ENCODE peak calls at places on chromosomes 4 and X, in seven cellular contexts. I, R, O, Z, P, M and L are unnamed samples.

GRCh38 chr4:59341506-59341905 is 1858.6 kb upstream of the ADGRL3 start:
- DNase-seq in I (no peak), R (no peak), O (no peak), Z (no peak), P (no peak), M (no peak), L (no peak)

GRCh38 chrX:45401923-45402322 is 201.2 kb upstream of the DIPK2B start:
- DNase-seq in I (no peak), R (no peak), O (no peak), Z (no peak), P (no peak), M (no peak), L (no peak)

GRCh38 chr4:77662396-77662795 is 56.8 kb downstream of the CXCL13 start:
- DNase-seq in I (no peak), R (no peak), O (no peak), Z (no peak), P (no peak), M (no peak), L (no peak)

GRCh38 chrX:21661316-21661715 is 3.2 kb upstream of the KLHL34 start:
- DNase-seq in I (no peak), R (no peak), O (no peak), Z (no peak), P (no peak), M (no peak), L (no peak)

GRCh38 chrX:133218329-133218728 is at the start of gene TFDP3:
- DNase-seq in I (no peak), R (no peak), O (no peak), Z (no peak), P (no peak), M (no peak), L (no peak)

GRCh38 chr4:25030283-25031076 is at the start of gene LGI2:
- DNase-seq in I (no peak), R (peak), O (no peak), Z (peak), P (no peak), M (no peak), L (no peak)

GRCh38 chrX:129115104-129115503 is 408.2 kb downstream of the SMARCA1 start:
- DNase-seq in I (peak), R (no peak), O (no peak), Z (peak), P (no peak), M (no peak), L (no peak)

GRCh38 chr4:32087211-32087610 is 1367.0 kb downstream of the PCDH7 start:
- DNase-seq in I (no peak), R (no peak), O (no peak), Z (no peak), P (no peak), M (no peak), L (no peak)

GRCh38 chr4:88630756-88631155 is 38.5 kb downstream of the HERC3 start:
- DNase-seq in I (peak), R (no peak), O (no peak), Z (no peak), P (no peak), M (no peak), L (no peak)

GRCh38 chr4:141642711-141643110 is 6.3 kb downstream of the IL15 start:
- DNase-seq in I (peak), R (no peak), O (no peak), Z (no peak), P (no peak), M (no peak), L (no peak)

GRCh38 chr4:168101026-168101425 is 8.7 kb downstream of the ANXA10 start:
- DNase-seq in I (no peak), R (no peak), O (no peak), Z (no peak), P (no peak), M (no peak), L (no peak)

GRCh38 chrX:16528620-16529019 is 121.3 kb upstream of the S100G start:
- DNase-seq in I (no peak), R (no peak), O (no peak), Z (no peak), P (no peak), M (no peak), L (no peak)

GRCh38 chr4:59503731-59504130 is 1696.4 kb upstream of the ADGRL3 start:
- DNase-seq in I (no peak), R (no peak), O (no peak), Z (no peak), P (no peak), M (no peak), L (no peak)

DNA sequence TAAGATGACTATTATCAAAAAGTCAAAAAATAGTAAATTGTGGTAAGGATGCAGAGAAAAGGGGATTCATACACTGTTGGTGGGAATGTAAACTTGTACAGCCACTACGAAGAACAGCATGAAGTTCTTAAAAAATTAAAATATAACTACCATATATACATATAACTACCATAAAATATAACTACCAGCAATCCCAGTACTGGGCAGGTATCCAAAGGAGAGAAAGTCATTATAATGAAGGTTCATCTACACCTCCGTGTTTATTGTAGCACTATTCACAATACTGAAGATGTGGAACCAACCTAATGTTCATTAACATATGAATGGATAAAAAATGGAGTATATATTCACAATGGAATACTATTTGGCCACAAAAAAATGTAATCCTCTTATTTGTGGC is 360.9 kb upstream of the CT83 start:
- DNase-seq in I (no peak), R (no peak), O (no peak), Z (no peak), P (no peak), M (no peak), L (no peak)
- TF ChIP-seq CTCF in I (no peak), R (no peak), O (no peak), Z (no peak), P (no peak), M (no peak), L (no peak)

GRCh38 chr4:72444104-72444503 is 124.9 kb downstream of the ADAMTS3 start:
- DNase-seq in I (no peak), R (no peak), O (no peak), Z (no peak), P (no peak), M (no peak), L (no peak)
- TF ChIP-seq CTCF in I (no peak), R (no peak), O (no peak), Z (no peak), P (no peak), M (no peak), L (no peak)

GRCh38 chrX:110156167-110156754 is 153.3 kb downstream of the TMEM164 start:
- DNase-seq in I (no peak), R (no peak), O (no peak), Z (no peak), P (no peak), M (no peak), L (no peak)
- TF ChIP-seq CTCF in I (peak), R (peak), O (peak), Z (peak), P (peak), M (no peak), L (no peak)

GRCh38 chr4:95167809-95168208 is 381.0 kb downstream of the UNC5C start:
- DNase-seq in I (no peak), R (no peak), O (no peak), Z (no peak), P (no peak), M (no peak), L (no peak)

GRCh38 chr4:95165926-95166524 is 382.7 kb downstream of the UNC5C start:
- DNase-seq in I (peak), R (no peak), O (peak), Z (peak), P (peak), M (no peak), L (peak)

DNA sequence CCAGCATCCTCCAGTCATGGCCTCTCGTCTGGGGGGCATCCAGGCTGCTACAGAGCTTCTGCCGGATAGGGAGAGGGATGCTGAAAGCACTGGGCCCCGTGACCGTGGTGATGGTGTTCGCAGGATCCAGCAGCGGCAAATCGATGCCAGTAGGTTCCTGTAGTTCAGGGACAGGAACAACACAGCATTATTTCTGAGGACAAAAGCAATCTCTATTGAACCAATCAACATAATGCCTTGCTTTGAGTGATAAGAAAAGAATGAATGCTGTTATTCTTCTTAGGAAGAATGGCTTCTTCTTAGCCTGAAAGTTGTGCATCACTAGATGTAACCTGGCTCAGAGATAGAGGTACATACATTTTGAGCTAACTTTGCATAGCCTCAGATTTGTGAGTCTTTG is 378.6 kb downstream of the UNC5C start:
- DNase-seq in I (no peak), R (no peak), O (no peak), Z (no peak), P (no peak), M (no peak), L (no peak)
- TF ChIP-seq CTCF in I (no peak), R (no peak), O (no peak), Z (no peak), P (no peak), M (no peak), L (no peak)

GRCh38 chr4:28209371-28209924 is 1348.8 kb downstream of the STIM2 start:
- DNase-seq in I (no peak), R (no peak), O (no peak), Z (no peak), P (no peak), M (no peak), L (no peak)

GRCh38 chr4:28211714-28212470 is 1351.3 kb downstream of the STIM2 start:
- DNase-seq in I (no peak), R (no peak), O (peak), Z (no peak), P (no peak), M (no peak), L (no peak)
- TF ChIP-seq CTCF in I (no peak), R (no peak), O (no peak), Z (no peak), P (no peak), M (no peak), L (no peak)

DNA sequence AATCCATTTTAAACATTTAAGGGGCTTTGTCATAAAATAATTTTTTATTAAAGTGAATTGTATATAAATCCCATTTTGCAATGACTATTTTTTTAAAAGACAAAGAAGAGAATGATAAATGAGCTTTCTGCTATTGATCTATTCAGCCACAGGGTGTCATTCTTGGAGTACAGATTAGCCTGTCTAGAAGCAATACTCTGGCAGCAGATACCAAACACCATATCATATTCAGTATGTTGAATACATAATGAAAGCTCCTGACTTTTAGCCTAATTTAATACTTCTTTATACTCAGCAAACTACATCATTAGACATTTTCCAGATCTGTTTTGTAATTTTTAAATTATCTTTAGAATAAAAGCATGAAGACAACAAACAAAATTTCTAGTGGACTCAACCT is 496.3 kb downstream of the PDGFC start:
- DNase-seq in I (peak), R (no peak), O (peak), Z (no peak), P (peak), M (no peak), L (peak)
- TF ChIP-seq CTCF in I (peak), R (no peak), O (peak), Z (peak), P (peak), M (peak), L (peak)